ENCODE peak calls at places on chromosomes 7 and 10, in six cellular contexts. T is kidney epithelial cell, A is AG04450, B is bronchial epithelial cell, Q is foreskin fibroblast, H is mammary epithelial cell. J is an unnamed sample.

GRCh38 chr7:28933874-28934265 is 24.3 kb downstream of the TRIL start:
- DNase-seq in T (no peak), A (no peak), B (no peak), Q (no peak), H (no peak), J (no peak)

GRCh38 chr10:110429301-110429700 is 68.4 kb upstream of the DUSP5 start:
- DNase-seq in T (no peak), A (no peak), B (no peak), Q (no peak), H (no peak), J (peak)

GRCh38 chr7:77409739-77410545 is 6.2 kb downstream of the GSAP start:
- DNase-seq in T (peak), A (peak), B (peak), Q (peak), H (peak), J (peak)

GRCh38 chr7:158377800-158378623 is 209.6 kb downstream of the PTPRN2 start:
- DNase-seq in T (no peak), A (no peak), B (peak), Q (no peak), H (no peak), J (no peak)

GRCh38 chr10:103687172-103687571 is 168.2 kb downstream of the SH3PXD2A start:
- DNase-seq in T (no peak), A (no peak), B (no peak), Q (no peak), H (no peak), J (no peak)

GRCh38 chr7:21617916-21618390 is 75.1 kb downstream of the DNAH11 start:
- DNase-seq in T (no peak), A (no peak), B (peak), Q (peak), H (peak), J (peak)

GRCh38 chr7:57354679-57355338 is 95.2 kb upstream of the ZNF716 start:
- DNase-seq in T (no peak), A (no peak), B (no peak), Q (no peak), H (no peak), J (no peak)

GRCh38 chr10:66353422-66353821 is 572.4 kb upstream of the LRRTM3 start:
- DNase-seq in T (no peak), A (no peak), B (no peak), Q (no peak), H (no peak), J (no peak)

GRCh38 chr10:111018021-111018420 is 58.8 kb upstream of the ADRA2A start:
- DNase-seq in T (no peak), A (no peak), B (no peak), Q (no peak), H (no peak), J (no peak)

GRCh38 chr10:100065084-100065660 is 16.5 kb downstream of the CPN1 start:
- DNase-seq in T (no peak), A (no peak), B (no peak), Q (no peak), H (no peak), J (no peak)

GRCh38 chr7:51289608-51290370 is 26.8 kb downstream of the COBL start:
- DNase-seq in T (no peak), A (no peak), B (no peak), Q (no peak), H (no peak), J (no peak)

DNA sequence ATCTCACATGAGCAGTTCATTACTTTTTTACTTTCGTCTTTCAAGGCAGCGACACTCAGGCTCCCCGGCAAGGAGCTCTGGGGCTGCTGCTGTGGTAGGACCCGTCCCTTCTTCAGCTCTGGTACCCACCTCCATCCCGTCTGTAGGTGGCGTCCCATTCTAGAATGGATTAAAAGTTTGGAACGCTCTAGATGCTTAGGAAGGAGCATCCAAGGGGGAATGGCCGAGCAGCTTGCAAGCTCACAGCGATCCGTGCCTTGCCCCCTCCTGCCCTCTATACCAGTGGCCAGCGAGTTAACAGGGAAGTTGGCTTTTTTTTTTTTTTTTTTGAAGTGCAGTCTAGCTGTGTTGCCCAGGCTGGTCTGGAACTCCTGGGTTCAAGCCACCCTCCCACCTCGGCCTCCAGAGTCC is 22.8 kb upstream of the TTYH3 start:
- DNase-seq in T (no peak), A (no peak), B (no peak), Q (no peak), H (no peak), J (peak)
- TF ChIP-seq CTCF in T (peak), A (peak), B (peak), Q (peak), H (peak), J (peak)

GRCh38 chr10:25080880-25081581 is 64.6 kb downstream of the THNSL1 start:
- DNase-seq in T (peak), A (peak), B (peak), Q (peak), H (peak), J (peak)
- H3K4me3 ChIP-seq in T (no peak), A (no peak), B (no peak), Q (peak), H (no peak), J (no peak)

GRCh38 chr7:64887756-64888508 is 15.1 kb upstream of the ZNF273 start:
- DNase-seq in T (no peak), A (no peak), B (no peak), Q (no peak), H (no peak), J (no peak)
- TF ChIP-seq CTCF in T (peak), A (no peak), B (peak), Q (peak), H (no peak), J (peak)

DNA sequence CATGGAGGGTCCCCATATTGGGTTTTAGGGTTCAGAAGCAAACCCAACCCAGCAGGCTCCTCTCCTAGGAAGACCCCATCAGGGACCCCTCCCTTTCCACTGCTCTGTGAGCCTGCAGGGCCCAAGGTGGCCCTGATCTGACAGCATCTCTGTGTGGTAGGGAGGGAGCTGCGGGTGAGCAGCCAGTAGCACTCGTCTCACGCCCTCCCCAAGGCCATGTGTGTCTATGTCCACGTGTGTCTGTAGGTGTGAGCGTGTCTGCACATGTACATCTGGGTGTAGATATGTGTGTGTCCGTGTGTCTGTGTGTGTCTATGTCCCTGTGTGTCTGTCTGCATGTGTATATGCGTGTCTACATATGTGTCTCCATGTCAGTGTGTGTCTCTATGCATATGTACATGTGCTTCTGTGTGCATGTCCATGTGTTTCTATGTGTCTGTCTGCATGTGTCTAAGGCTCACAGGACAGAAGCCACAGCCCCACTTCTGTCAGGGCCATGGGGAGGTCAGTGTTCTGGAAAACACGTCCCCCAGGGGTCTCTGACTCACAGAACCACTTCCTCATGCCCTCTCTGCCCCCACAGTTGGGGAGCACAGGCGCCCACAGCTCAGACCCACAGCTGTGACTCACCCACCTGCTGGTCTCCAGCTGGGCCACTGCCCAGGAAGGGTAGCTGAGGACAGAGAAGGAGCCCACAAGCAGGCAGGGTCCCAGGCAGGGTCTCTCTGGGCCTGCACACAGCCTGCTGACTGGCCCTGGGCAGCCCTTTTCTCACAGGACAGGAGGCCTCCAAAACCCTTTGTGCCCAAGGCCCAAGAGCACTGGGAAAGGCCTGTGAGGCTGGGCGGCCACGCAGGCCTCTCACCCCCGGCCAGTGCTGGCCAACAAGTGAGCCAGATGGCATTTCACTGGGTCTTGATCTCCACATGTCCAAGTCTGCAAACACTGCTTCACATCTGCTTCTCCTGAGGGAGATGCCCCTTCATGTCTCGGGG is 103.1 kb upstream of the FAM20C start:
- DNase-seq in T (peak), A (no peak), B (peak), Q (peak), H (peak), J (peak)
- H3K4me3 ChIP-seq in T (no peak), A (no peak), B (no peak), Q (no peak), H (no peak), J (no peak)